ENCODE peak calls at places on chromosomes 6 and 20, in nine cellular contexts. O, T, M, K, X, J, F, U and P are unnamed samples.

GRCh38 chr20:3551681-3552434 is 81.0 kb downstream of the ATRN start:
- DNase-seq in O (no peak), T (no peak), M (no peak), K (no peak), X (no peak), J (no peak), F (no peak), U (no peak), P (no peak)

GRCh38 chr6:133748628-133749027 is 140.3 kb upstream of the TCF21 start:
- DNase-seq in O (no peak), T (no peak), M (no peak), K (no peak), X (no peak), J (no peak), F (no peak), U (no peak), P (no peak)

GRCh38 chr20:3990741-3991140 is 24.6 kb downstream of the RNF24 start:
- DNase-seq in O (no peak), T (no peak), M (no peak), K (no peak), X (no peak), J (no peak), F (no peak), U (no peak), P (no peak)

GRCh38 chr6:127938701-127939100 is 37.8 kb upstream of the THEMIS start:
- DNase-seq in O (no peak), T (peak), M (no peak), K (no peak), X (peak), J (no peak), F (no peak), U (no peak), P (no peak)

GRCh38 chr20:19889011-19889953 is 127.9 kb upstream of the NAA20 start:
- DNase-seq in O (no peak), T (peak), M (no peak), K (no peak), X (no peak), J (no peak), F (no peak), U (no peak), P (peak)

GRCh38 chr6:3384346-3385143 is 72.3 kb downstream of the SLC22A23 start:
- DNase-seq in O (no peak), T (no peak), M (no peak), K (no peak), X (no peak), J (no peak), F (no peak), U (no peak), P (no peak)

GRCh38 chr20:33896509-33896908 is 85.4 kb downstream of the CHMP4B start:
- DNase-seq in O (no peak), T (no peak), M (no peak), K (no peak), X (no peak), J (no peak), F (no peak), U (no peak), P (no peak)

GRCh38 chr20:7702141-7702540 is 238.1 kb downstream of the HAO1 start:
- DNase-seq in O (no peak), T (no peak), M (no peak), K (no peak), X (no peak), J (no peak), F (no peak), U (no peak), P (no peak)

GRCh38 chr6:6942826-6943225 is 164.9 kb upstream of the RREB1 start:
- DNase-seq in O (no peak), T (no peak), M (no peak), K (no peak), X (no peak), J (peak), F (peak), U (peak), P (no peak)

GRCh38 chr6:138007014-138007472 is 100.2 kb downstream of the PERP start:
- DNase-seq in O (peak), T (peak), M (no peak), K (peak), X (no peak), J (peak), F (no peak), U (no peak), P (no peak)